ENCODE peak calls at places on chromosomes 6 and 20, in nine cellular contexts. U, P, O, I, S, J, L, T and A are unnamed samples.

GRCh38 chr6:108873251-108873650 is 25.0 kb downstream of the ARMC2 start:
- DNase-seq in S (no peak), T (no peak), O (no peak), L (no peak), I (no peak), J (no peak), U (no peak), P (no peak), A (no peak)

GRCh38 chr6:84417261-84417660 is 189.8 kb upstream of the CEP162 start:
- DNase-seq in O (no peak), I (no peak), P (no peak), J (no peak), T (peak), U (no peak), S (no peak), L (peak), A (no peak)

GRCh38 chr20:5065489-5066383 is 54.0 kb downstream of the PCNA start:
- DNase-seq in U (no peak), T (peak), L (peak), O (peak), P (no peak), S (no peak), I (no peak), J (peak), A (no peak)

GRCh38 chr6:75800708-75801505 is 51.9 kb downstream of the MYO6 start:
- DNase-seq in U (no peak), T (no peak), O (peak), L (no peak), S (no peak), J (no peak), P (no peak), I (no peak), A (no peak)

GRCh38 chr6:137241481-137242011 is 22.4 kb upstream of the IFNGR1 start:
- DNase-seq in J (no peak), S (no peak), T (no peak), I (no peak), L (peak), P (no peak), U (no peak), O (no peak), A (no peak)

GRCh38 chr20:63886054-63886419 is 8.9 kb upstream of the DNAJC5 start:
- DNase-seq in J (no peak), S (no peak), P (no peak), T (no peak), U (no peak), O (no peak), I (no peak), L (no peak), A (no peak)

GRCh38 chr6:141077355-141078333 is 1055.1 kb upstream of the GJE1 start:
- DNase-seq in J (no peak), S (peak), L (no peak), P (no peak), U (peak), T (peak), O (peak), I (peak), A (no peak)

GRCh38 chr6:11495565-11496145 is 41.9 kb upstream of the TMEM170B start:
- DNase-seq in S (no peak), O (peak), U (no peak), T (no peak), J (no peak), P (no peak), I (no peak), L (no peak), A (no peak)

GRCh38 chr6:36586606-36587005 is 7.6 kb upstream of the SRSF3 start:
- DNase-seq in L (no peak), P (no peak), O (no peak), U (no peak), J (no peak), I (no peak), T (no peak), S (no peak), A (no peak)

GRCh38 chr6:47034919-47035318 is 7.2 kb downstream of the ADGRF1 start:
- DNase-seq in O (peak), U (peak), S (no peak), L (peak), T (peak), J (no peak), P (no peak), I (no peak), A (no peak)

GRCh38 chr6:3697609-3698008 is 53.9 kb downstream of the PXDC1 start:
- DNase-seq in O (no peak), P (no peak), S (no peak), U (no peak), J (no peak), L (peak), T (peak), I (no peak), A (no peak)